ENCODE peak calls at places on chromosome 9, in seven cellular contexts. H is mucosa of descending colon; J is aorta; E is stimulated activated CD8-positive, alpha-beta memory T cell treated with anti-CD3 and anti-CD28 coated beads, Interleukin-15, amount 100 ng/mL, for 48 hours; O is spleen; Q is activated naive CD4-positive, alpha-beta T cell treated with anti-CD3 and anti-CD28 coated beads, Interleukin-2, amount 50 U/mL, for 16 hours; I is naive thymus-derived CD8-positive, alpha-beta T cell. L is an unnamed sample.

GRCh38 chr9:132238026-132238972 is 76.4 kb downstream of the NTNG2 start:
- DNase-seq in H (no peak), J (peak; percentile 73), E (no peak), O (no peak), Q (no peak), I (no peak), L (no peak)

GRCh38 chr9:122991370-122991830 is 42.1 kb upstream of the GPR21 start:
- DNase-seq in H (no peak), J (no peak), E (peak; percentile 6), O (no peak), Q (peak; percentile 48), I (peak; percentile 30), L (no peak)

GRCh38 chr9:130885422-130886375 is 10.9 kb downstream of the QRFP start:
- DNase-seq in H (peak; percentile 43), J (no peak), E (no peak), O (peak; percentile 63), Q (no peak), I (no peak), L (no peak)

GRCh38 chr9:76642701-76643209 is 121.5 kb upstream of the PCA3 start:
- DNase-seq in H (no peak), J (no peak), E (no peak), O (peak; percentile 65), Q (no peak), I (no peak), L (no peak)

GRCh38 chr9:35385042-35385441 is 104.9 kb upstream of the RUSC2 start:
- DNase-seq in H (no peak), J (no peak), E (no peak), O (no peak), Q (no peak), I (no peak), L (no peak)

GRCh38 chr9:138066049-138066448 is 188.5 kb downstream of the CACNA1B start:
- DNase-seq in H (no peak), J (peak; percentile 30), E (no peak), O (peak; percentile 40), Q (no peak), I (no peak), L (no peak)

GRCh38 chr9:14358523-14358922 is 44.6 kb upstream of the NFIB start:
- DNase-seq in H (no peak), J (no peak), E (no peak), O (no peak), Q (no peak), I (no peak), L (no peak)

GRCh38 chr9:76868897-76869296 is 37.0 kb downstream of the PRUNE2 start:
- DNase-seq in H (no peak), J (no peak), E (no peak), O (no peak), Q (no peak), I (no peak), L (no peak)

GRCh38 chr9:33155393-33155792 is 11.7 kb downstream of the B4GALT1 start:
- DNase-seq in H (no peak), J (no peak), E (no peak), O (no peak), Q (no peak), I (no peak), L (no peak)

GRCh38 chr9:110115341-110115820 is 92.6 kb downstream of the C9orf152 start:
- DNase-seq in H (no peak), J (no peak), E (no peak), O (no peak), Q (no peak), I (no peak), L (no peak)

GRCh38 chr9:98045234-98046160 is 11.0 kb upstream of the NANS start:
- DNase-seq in H (no peak), J (no peak), E (peak; percentile 11), O (no peak), Q (peak; percentile 31), I (peak; percentile 80), L (no peak)

GRCh38 chr9:95101326-95101725 is 216.2 kb downstream of the FANCC start:
- DNase-seq in H (no peak), J (no peak), E (no peak), O (no peak), Q (no peak), I (no peak), L (no peak)

GRCh38 chr9:93091453-93092081 is 4.5 kb upstream of the CARD19 start:
- DNase-seq in H (peak; percentile 40), J (peak; percentile 79), E (peak; percentile 40), O (peak; percentile 59), Q (peak; percentile 74), I (no peak), L (peak; percentile 46)

GRCh38 chr9:21056931-21057330 is 20.8 kb downstream of the IFNB1 start:
- DNase-seq in H (no peak), J (no peak), E (no peak), O (no peak), Q (no peak), I (no peak), L (no peak)

GRCh38 chr9:21616082-21616778 is 134.1 kb upstream of the IFNE start:
- DNase-seq in H (no peak), J (no peak), E (no peak), O (no peak), Q (no peak), I (no peak), L (no peak)

GRCh38 chr9:105416840-105417239 is 31.0 kb upstream of the FSD1L start:
- DNase-seq in H (no peak), J (no peak), E (no peak), O (no peak), Q (no peak), I (no peak), L (no peak)

GRCh38 chr9:20618361-20618799 is 3.9 kb downstream of the MLLT3 start:
- DNase-seq in H (no peak), J (no peak), E (no peak), O (no peak), Q (no peak), I (no peak), L (no peak)

GRCh38 chr9:124946167-124946566 is 5.3 kb upstream of the GOLGA1 start:
- DNase-seq in H (no peak), J (no peak), E (no peak), O (no peak), Q (no peak), I (no peak), L (no peak)